ENCODE peak calls at places on chromosomes 4 and X, in eight cellular contexts. One of them, this sample, is unnamed. For H3K4me1, the result is how much of the 10 kb centered on the place peaks cover.

GRCh38 chrX:30982467-30982866 is 89.4 kb downstream of the FTHL17 start:
- DNase-seq in adrenal gland: no peak
- DNase-seq in mesendoderm: no peak
- DNase-seq in colonic mucosa: no peak
- DNase-seq in upper lobe of right lung: no peak
- DNase-seq in right cardiac atrium: no peak
- DNase-seq in PC-9: no peak
- DNase-seq in body of pancreas: no peak
- DNase-seq in this sample: no peak

GRCh38 chrX:44218465-44218864 is 125.0 kb downstream of the EFHC2 start:
- DNase-seq in adrenal gland: no peak
- DNase-seq in mesendoderm: no peak
- DNase-seq in colonic mucosa: no peak
- DNase-seq in upper lobe of right lung: no peak
- DNase-seq in right cardiac atrium: no peak
- DNase-seq in PC-9: no peak
- DNase-seq in body of pancreas: no peak
- DNase-seq in this sample: no peak

GRCh38 chr4:83281326-83281725 is 3.3 kb downstream of the COQ2 start:
- DNase-seq in adrenal gland: no peak
- DNase-seq in mesendoderm: peak
- DNase-seq in colonic mucosa: no peak
- DNase-seq in upper lobe of right lung: no peak
- DNase-seq in right cardiac atrium: no peak
- DNase-seq in PC-9: no peak
- DNase-seq in body of pancreas: no peak
- DNase-seq in this sample: no peak

GRCh38 chr4:99383833-99384392 is 31.4 kb upstream of the ADH1C start:
- DNase-seq in adrenal gland: peak
- DNase-seq in mesendoderm: no peak
- DNase-seq in colonic mucosa: no peak
- DNase-seq in upper lobe of right lung: no peak
- DNase-seq in right cardiac atrium: peak
- DNase-seq in PC-9: no peak
- DNase-seq in body of pancreas: peak
- DNase-seq in this sample: peak

GRCh38 chr4:168615294-168615693 is 118.4 kb downstream of the PALLD start:
- DNase-seq in adrenal gland: no peak
- DNase-seq in mesendoderm: peak
- DNase-seq in colonic mucosa: no peak
- DNase-seq in upper lobe of right lung: no peak
- DNase-seq in right cardiac atrium: no peak
- DNase-seq in PC-9: peak
- DNase-seq in body of pancreas: no peak
- DNase-seq in this sample: no peak

GRCh38 chr4:16262188-16262587 is 35.9 kb upstream of the TAPT1 start:
- DNase-seq in adrenal gland: no peak
- DNase-seq in mesendoderm: no peak
- DNase-seq in colonic mucosa: no peak
- DNase-seq in upper lobe of right lung: no peak
- DNase-seq in right cardiac atrium: no peak
- DNase-seq in PC-9: no peak
- DNase-seq in body of pancreas: no peak
- DNase-seq in this sample: no peak

GRCh38 chr4:101981756-101982155 is 191.2 kb downstream of the BANK1 start:
- DNase-seq in adrenal gland: no peak
- DNase-seq in mesendoderm: peak
- DNase-seq in colonic mucosa: no peak
- DNase-seq in upper lobe of right lung: no peak
- DNase-seq in right cardiac atrium: no peak
- DNase-seq in PC-9: peak
- DNase-seq in body of pancreas: no peak
- DNase-seq in this sample: no peak

GRCh38 chr4:158523990-158524545 is 2.4 kb downstream of the RXFP1 start:
- DNase-seq in adrenal gland: no peak
- DNase-seq in mesendoderm: no peak
- DNase-seq in colonic mucosa: no peak
- DNase-seq in upper lobe of right lung: no peak
- DNase-seq in right cardiac atrium: no peak
- DNase-seq in PC-9: no peak
- DNase-seq in body of pancreas: no peak
- DNase-seq in this sample: no peak

GRCh38 chr4:109803924-109804571 is 2.2 kb upstream of the CFI start:
- DNase-seq in adrenal gland: peak
- DNase-seq in mesendoderm: peak
- DNase-seq in colonic mucosa: no peak
- DNase-seq in upper lobe of right lung: no peak
- DNase-seq in right cardiac atrium: no peak
- DNase-seq in PC-9: peak
- DNase-seq in body of pancreas: peak
- DNase-seq in this sample: no peak

GRCh38 chr4:157020882-157021281 is 49.3 kb upstream of the PDGFC start:
- DNase-seq in adrenal gland: no peak
- DNase-seq in mesendoderm: no peak
- DNase-seq in colonic mucosa: no peak
- DNase-seq in upper lobe of right lung: no peak
- DNase-seq in right cardiac atrium: no peak
- DNase-seq in PC-9: no peak
- DNase-seq in body of pancreas: no peak
- DNase-seq in this sample: no peak

GRCh38 chr4:56241500-56241899 is 145.8 kb downstream of the AASDH start:
- DNase-seq in adrenal gland: no peak
- DNase-seq in mesendoderm: no peak
- DNase-seq in colonic mucosa: peak
- DNase-seq in upper lobe of right lung: no peak
- DNase-seq in right cardiac atrium: no peak
- DNase-seq in PC-9: no peak
- DNase-seq in body of pancreas: no peak
- DNase-seq in this sample: no peak

GRCh38 chr4:7460591-7460990 is 25.9 kb upstream of the PSAPL1 start:
- DNase-seq in adrenal gland: no peak
- DNase-seq in mesendoderm: no peak
- DNase-seq in colonic mucosa: no peak
- DNase-seq in upper lobe of right lung: no peak
- DNase-seq in right cardiac atrium: no peak
- DNase-seq in PC-9: no peak
- DNase-seq in body of pancreas: no peak
- DNase-seq in this sample: no peak

GRCh38 chr4:184284742-184285141 is 67.1 kb upstream of the ENPP6 start:
- DNase-seq in adrenal gland: no peak
- DNase-seq in mesendoderm: no peak
- DNase-seq in colonic mucosa: no peak
- DNase-seq in upper lobe of right lung: no peak
- DNase-seq in right cardiac atrium: no peak
- DNase-seq in PC-9: no peak
- DNase-seq in body of pancreas: no peak
- DNase-seq in this sample: no peak

GRCh38 chr4:184282251-184282713 is 64.6 kb upstream of the ENPP6 start:
- DNase-seq in adrenal gland: no peak
- DNase-seq in mesendoderm: peak
- DNase-seq in colonic mucosa: peak
- DNase-seq in upper lobe of right lung: peak
- DNase-seq in right cardiac atrium: no peak
- DNase-seq in PC-9: no peak
- DNase-seq in body of pancreas: no peak
- DNase-seq in this sample: no peak

GRCh38 chr4:184283659-184284335 is 66.1 kb upstream of the ENPP6 start:
- DNase-seq in adrenal gland: no peak
- DNase-seq in mesendoderm: no peak
- DNase-seq in colonic mucosa: peak
- DNase-seq in upper lobe of right lung: no peak
- DNase-seq in right cardiac atrium: no peak
- DNase-seq in PC-9: no peak
- DNase-seq in body of pancreas: no peak
- DNase-seq in this sample: no peak

GRCh38 chr4:184282895-184283654 is 65.4 kb upstream of the ENPP6 start:
- DNase-seq in adrenal gland: no peak
- DNase-seq in mesendoderm: no peak
- DNase-seq in colonic mucosa: peak
- DNase-seq in upper lobe of right lung: no peak
- DNase-seq in right cardiac atrium: no peak
- DNase-seq in PC-9: no peak
- DNase-seq in body of pancreas: no peak
- DNase-seq in this sample: no peak

GRCh38 chr4:184284336-184284690 is 66.6 kb upstream of the ENPP6 start:
- DNase-seq in adrenal gland: no peak
- DNase-seq in mesendoderm: no peak
- DNase-seq in colonic mucosa: no peak
- DNase-seq in upper lobe of right lung: no peak
- DNase-seq in right cardiac atrium: no peak
- DNase-seq in PC-9: no peak
- DNase-seq in body of pancreas: no peak
- DNase-seq in this sample: no peak
- H3K4me1 ChIP-seq in adrenal gland: under half
- H3K4me1 ChIP-seq in mesendoderm: under half
- H3K4me1 ChIP-seq in colonic mucosa: under half
- H3K4me1 ChIP-seq in upper lobe of right lung: under half
- H3K4me1 ChIP-seq in right cardiac atrium: under half
- H3K4me1 ChIP-seq in PC-9: under half
- H3K4me1 ChIP-seq in body of pancreas: under half
- H3K4me1 ChIP-seq in this sample: under half

GRCh38 chr4:114879916-114880315 is 233.5 kb downstream of the NDST4 start:
- DNase-seq in adrenal gland: no peak
- DNase-seq in mesendoderm: no peak
- DNase-seq in colonic mucosa: no peak
- DNase-seq in upper lobe of right lung: no peak
- DNase-seq in right cardiac atrium: no peak
- DNase-seq in PC-9: no peak
- DNase-seq in body of pancreas: no peak
- DNase-seq in this sample: no peak
- H3K4me1 ChIP-seq in adrenal gland: under half
- H3K4me1 ChIP-seq in mesendoderm: under half
- H3K4me1 ChIP-seq in colonic mucosa: under half
- H3K4me1 ChIP-seq in upper lobe of right lung: under half
- H3K4me1 ChIP-seq in right cardiac atrium: under half
- H3K4me1 ChIP-seq in PC-9: under half
- H3K4me1 ChIP-seq in body of pancreas: under half
- H3K4me1 ChIP-seq in this sample: under half

DNA sequence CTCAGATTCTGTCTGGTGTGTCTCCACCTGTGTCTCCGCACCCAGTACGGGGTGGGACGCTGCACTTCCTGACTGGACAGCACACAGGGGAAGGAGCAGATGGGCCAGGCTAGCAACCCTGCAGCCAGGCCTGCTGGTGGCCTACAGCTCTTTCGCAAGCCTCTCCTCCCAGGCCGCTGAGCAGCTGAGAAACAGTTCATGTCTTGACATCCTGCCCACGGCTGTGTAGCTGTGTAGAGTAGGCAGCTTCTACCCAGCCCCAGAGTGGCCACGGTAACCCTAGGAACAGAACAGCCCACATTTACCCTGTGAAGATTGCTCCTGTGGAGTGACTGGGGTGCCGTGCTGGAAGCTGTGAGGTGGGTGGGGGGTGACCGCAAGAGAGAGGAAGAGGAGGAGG is 38.9 kb downstream of the CCNQ start:
- DNase-seq in adrenal gland: no peak
- DNase-seq in mesendoderm: no peak
- DNase-seq in colonic mucosa: no peak
- DNase-seq in upper lobe of right lung: no peak
- DNase-seq in right cardiac atrium: peak
- DNase-seq in PC-9: no peak
- DNase-seq in body of pancreas: no peak
- DNase-seq in this sample: peak
- H3K4me1 ChIP-seq in adrenal gland: under half
- H3K4me1 ChIP-seq in mesendoderm: under half
- H3K4me1 ChIP-seq in colonic mucosa: under half
- H3K4me1 ChIP-seq in upper lobe of right lung: under half
- H3K4me1 ChIP-seq in right cardiac atrium: under half
- H3K4me1 ChIP-seq in PC-9: under half
- H3K4me1 ChIP-seq in body of pancreas: under half
- H3K4me1 ChIP-seq in this sample: under half

GRCh38 chr4:5851637-5852036 is 41.2 kb downstream of the CRMP1 start:
- DNase-seq in adrenal gland: no peak
- DNase-seq in mesendoderm: no peak
- DNase-seq in colonic mucosa: no peak
- DNase-seq in upper lobe of right lung: no peak
- DNase-seq in right cardiac atrium: no peak
- DNase-seq in PC-9: no peak
- DNase-seq in body of pancreas: no peak
- DNase-seq in this sample: no peak
- H3K4me1 ChIP-seq in adrenal gland: under half
- H3K4me1 ChIP-seq in mesendoderm: under half
- H3K4me1 ChIP-seq in colonic mucosa: under half
- H3K4me1 ChIP-seq in upper lobe of right lung: under half
- H3K4me1 ChIP-seq in right cardiac atrium: under half
- H3K4me1 ChIP-seq in PC-9: under half
- H3K4me1 ChIP-seq in body of pancreas: under half
- H3K4me1 ChIP-seq in this sample: under half

DNA sequence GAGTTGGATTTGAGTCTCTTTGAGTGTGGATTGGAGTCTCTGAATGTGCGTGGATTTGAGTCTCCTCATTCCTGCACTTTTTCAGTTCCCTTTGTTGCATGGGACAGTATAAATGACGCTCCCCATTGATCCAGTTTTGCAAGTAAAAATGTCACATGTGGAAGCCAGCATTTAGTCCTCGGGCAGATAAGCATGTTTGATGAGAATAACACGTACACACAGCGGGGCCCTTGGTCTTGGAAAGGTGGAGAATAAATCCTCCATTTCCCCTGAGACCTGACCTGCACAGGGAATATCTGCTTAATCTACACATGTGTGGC is 8.1 kb downstream of the P2RY8 start:
- DNase-seq in adrenal gland: no peak
- DNase-seq in mesendoderm: no peak
- DNase-seq in colonic mucosa: no peak
- DNase-seq in upper lobe of right lung: no peak
- DNase-seq in right cardiac atrium: no peak
- DNase-seq in PC-9: no peak
- DNase-seq in body of pancreas: no peak
- DNase-seq in this sample: no peak
- H3K4me1 ChIP-seq in adrenal gland: under half
- H3K4me1 ChIP-seq in mesendoderm: under half
- H3K4me1 ChIP-seq in colonic mucosa: under half
- H3K4me1 ChIP-seq in upper lobe of right lung: under half
- H3K4me1 ChIP-seq in right cardiac atrium: under half
- H3K4me1 ChIP-seq in PC-9: under half
- H3K4me1 ChIP-seq in body of pancreas: under half
- H3K4me1 ChIP-seq in this sample: under half